ENCODE peak calls at places on chromosomes 2 and 18, in four cellular contexts. W is cardiac muscle cell; V is GM06990; D is CD8-positive, alpha-beta T cell. C is an unnamed sample.

GRCh38 chr2:24382363-24383021 is 22.2 kb upstream of the ITSN2 start:
- DNase-seq in W (peak; percentile 80), D (peak; percentile 52), V (peak; percentile 52), C (peak; percentile 76)

GRCh38 chr2:241734467-241735208 is at the start of gene D2HGDH:
- DNase-seq in V (peak; percentile 87), D (peak; percentile 94), W (peak; percentile 95), C (peak; percentile 85)

GRCh38 chr2:176140520-176141317 is 10.6 kb upstream of the HOXD4 start:
- DNase-seq in D (peak; percentile 61), V (peak; percentile 80), W (peak; percentile 83), C (peak; percentile 73)

GRCh38 chr2:168705534-168706470 is 96.6 kb upstream of the NOSTRIN start:
- DNase-seq in V (no peak), D (no peak), W (peak; percentile 32), C (peak; percentile 43)

GRCh38 chr2:20449501-20450200 is 2.8 kb downstream of the RHOB start:
- DNase-seq in D (no peak), W (no peak), V (no peak), C (no peak)

GRCh38 chr18:76252880-76253279 is 242.2 kb downstream of the ZNF516 start:
- DNase-seq in D (no peak), V (no peak), W (peak; percentile 31), C (peak; percentile 36)

GRCh38 chr18:22169889-22170420 is 566 bp downstream of the GATA6 start:
- DNase-seq in V (no peak), D (no peak), W (peak; percentile 62), C (peak; percentile 51)

GRCh38 chr18:76572517-76573247 is 77.6 kb upstream of the ZNF516 start:
- DNase-seq in V (no peak), W (no peak), D (no peak), C (peak; percentile 42)

GRCh38 chr2:145020694-145021093 is 500.8 kb upstream of the ZEB2 start:
- DNase-seq in D (no peak), W (no peak), V (no peak), C (no peak)

GRCh38 chr2:16060125-16060935 is 120.0 kb downstream of the MYCN start:
- DNase-seq in W (no peak), D (no peak), V (no peak), C (no peak)

DNA sequence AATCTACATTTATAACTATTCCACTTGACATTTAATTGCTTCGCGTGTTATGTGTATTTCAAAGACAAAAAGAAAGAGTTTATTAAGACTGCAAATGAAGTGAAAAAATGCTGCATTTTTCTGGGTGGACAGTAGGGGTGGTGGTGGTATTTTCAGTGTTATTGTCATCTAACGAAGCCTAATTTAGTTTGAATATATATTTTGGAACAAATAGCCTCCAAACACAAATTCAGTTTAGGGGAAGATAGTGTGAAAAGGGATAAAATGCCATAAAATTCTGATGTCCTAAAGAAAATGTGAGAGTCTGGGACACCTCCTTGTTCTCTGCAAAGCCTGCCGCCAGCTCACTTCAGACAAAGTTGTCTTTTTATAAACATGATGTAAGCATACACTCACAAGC is 425.1 kb downstream of the NRXN1 start:
- DNase-seq in W (no peak), V (no peak), D (no peak), C (no peak)
- TF ChIP-seq CTCF in W (peak; percentile 7), V (no peak), D (no peak), C (peak; percentile 14)

GRCh38 chr2:41870948-41871522 is 176.8 kb upstream of the PKDCC start:
- DNase-seq in W (peak; percentile 54), V (no peak), D (no peak), C (no peak)
- TF ChIP-seq CTCF in W (peak; percentile 58), V (no peak), D (no peak), C (no peak)

GRCh38 chr2:27069961-27070618 is 1.4 kb downstream of the OST4 start:
- DNase-seq in W (no peak), V (no peak), D (no peak), C (no peak)

GRCh38 chr2:27072950-27073349 is 1.5 kb upstream of the OST4 start:
- DNase-seq in V (no peak), D (no peak), W (no peak), C (no peak)

GRCh38 chr2:27070653-27071276 is 689 bp downstream of the OST4 start:
- DNase-seq in V (no peak), W (no peak), D (no peak), C (no peak)

GRCh38 chr2:27071990-27072830 is 756 bp upstream of the OST4 start:
- DNase-seq in W (peak; percentile 95), D (no peak), V (no peak), C (peak; percentile 12)

GRCh38 chr2:27071277-27071989 is at the start of gene OST4:
- DNase-seq in D (peak; percentile 89), V (peak; percentile 95), W (peak; percentile 97), C (peak; percentile 92)
- TF ChIP-seq CTCF in D (no peak), V (no peak), W (no peak), C (no peak)

DNA sequence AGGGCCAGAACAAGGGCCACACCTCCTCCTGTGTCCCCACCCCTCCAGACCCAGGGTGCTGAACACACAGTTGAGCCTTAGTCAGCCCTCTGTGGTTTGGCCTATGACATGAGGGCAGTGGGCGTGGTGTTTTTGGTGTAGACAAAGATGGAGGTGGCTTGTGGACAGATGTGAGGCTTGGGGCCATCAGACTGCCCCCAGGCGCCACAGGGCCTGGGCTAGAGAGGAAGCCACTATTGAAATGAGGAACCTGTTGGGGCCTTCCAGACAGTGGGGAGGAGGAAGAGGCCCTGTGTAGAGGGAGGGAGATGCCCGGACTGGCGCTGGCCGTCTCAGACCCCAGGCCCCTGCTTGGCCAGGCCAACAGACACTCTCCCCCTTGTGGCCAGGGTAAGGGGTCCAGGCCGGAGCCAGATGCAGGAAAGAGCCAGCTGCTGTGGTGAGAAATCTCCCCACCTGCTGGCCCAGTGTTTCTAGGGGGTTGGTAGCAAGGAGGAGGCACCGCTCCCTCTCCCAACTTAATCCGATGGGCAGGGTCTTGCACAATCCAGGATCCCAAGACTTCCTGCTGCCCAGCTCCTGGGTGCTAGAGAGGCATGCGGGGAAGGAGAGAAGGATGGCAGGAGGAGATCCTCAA is 53.8 kb downstream of the SMAD7 start:
- DNase-seq in W (peak; percentile 52), D (no peak), V (peak; percentile 48), C (peak; percentile 80)
- TF ChIP-seq CTCF in W (peak; percentile 4), D (no peak), V (no peak), C (no peak)

GRCh38 chr2:218996937-218997336 is 3.7 kb upstream of the CRYBA2 start:
- DNase-seq in D (no peak), W (no peak), V (no peak), C (no peak)

GRCh38 chr2:218995972-218996644 is 2.9 kb upstream of the CRYBA2 start:
- DNase-seq in W (peak; percentile 87), D (peak; percentile 80), V (peak; percentile 62), C (peak; percentile 82)

GRCh38 chr2:218993345-218994315 is at the start of gene CRYBA2:
- DNase-seq in W (no peak), V (no peak), D (no peak), C (peak; percentile 24)

GRCh38 chr2:218997730-218998129 is 4.5 kb upstream of the CRYBA2 start:
- DNase-seq in W (no peak), D (no peak), V (no peak), C (no peak)

GRCh38 chr2:218995561-218995960 is 2.3 kb upstream of the CRYBA2 start:
- DNase-seq in D (no peak), W (no peak), V (no peak), C (no peak)
- TF ChIP-seq CTCF in D (no peak), W (no peak), V (no peak), C (no peak)

GRCh38 chr2:28622101-28622499 is 126.2 kb downstream of the PLB1 start:
- DNase-seq in V (no peak), W (no peak), D (no peak), C (no peak)

GRCh38 chr2:28620801-28621171 is 124.9 kb downstream of the PLB1 start:
- DNase-seq in D (no peak), V (no peak), W (no peak), C (no peak)

GRCh38 chr2:28620371-28620793 is 124.5 kb downstream of the PLB1 start:
- DNase-seq in W (no peak), D (no peak), V (no peak), C (no peak)

GRCh38 chr2:28619213-28620196 is 123.6 kb downstream of the PLB1 start:
- DNase-seq in D (no peak), V (no peak), W (no peak), C (no peak)

GRCh38 chr2:28621172-28622100 is 125.6 kb downstream of the PLB1 start:
- DNase-seq in D (peak; percentile 78), V (no peak), W (peak; percentile 52), C (peak; percentile 73)
- TF ChIP-seq CTCF in D (no peak), V (peak; percentile 36), W (peak; percentile 49), C (peak; percentile 30)

GRCh38 chr2:103292570-103293265 is 530.9 kb downstream of the TMEM182 start:
- DNase-seq in D (no peak), W (no peak), V (no peak), C (no peak)

GRCh38 chr2:103293266-103293583 is 531.4 kb downstream of the TMEM182 start:
- DNase-seq in V (no peak), W (no peak), D (no peak), C (no peak)

GRCh38 chr2:103285354-103285753 is 523.5 kb downstream of the TMEM182 start:
- DNase-seq in W (no peak), D (no peak), V (no peak), C (no peak)

GRCh38 chr2:103284750-103285149 is 522.9 kb downstream of the TMEM182 start:
- DNase-seq in W (no peak), D (no peak), V (no peak), C (no peak)

GRCh38 chr2:103289101-103289725 is 527.4 kb downstream of the TMEM182 start:
- DNase-seq in V (no peak), W (no peak), D (no peak), C (peak; percentile 10)
- TF ChIP-seq CTCF in V (no peak), W (peak; percentile 11), D (no peak), C (peak; percentile 11)

GRCh38 chr18:23337599-23338444 is 115.3 kb upstream of the RIOK3 start:
- DNase-seq in D (no peak), W (no peak), V (no peak), C (no peak)
- TF ChIP-seq CTCF in D (no peak), W (peak; percentile 7), V (no peak), C (no peak)